ENCODE peak calls at places on chromosomes 3 and 15, in seven cellular contexts. S is spleen; K is prostate gland; Q is body of pancreas; F is tibial nerve; D is cardiac muscle cell; W is CD4-positive, alpha-beta T cell. B is an unnamed sample. For H3K27me3, the result is how much of the 10 kb centered on the place peaks cover.

GRCh38 chr15:94066811-94067210 is 164.6 kb upstream of the MCTP2 start:
- DNase-seq in S (no peak), K (no peak), Q (no peak), F (no peak), D (no peak), W (no peak), B (no peak)

GRCh38 chr3:141625506-141625905 is 112.6 kb upstream of the RNF7 start:
- DNase-seq in S (no peak), K (no peak), Q (no peak), F (no peak), D (no peak), W (no peak), B (no peak)

GRCh38 chr3:195129644-195130492 is 141.1 kb downstream of the XXYLT1 start:
- DNase-seq in S (no peak), K (no peak), Q (no peak), F (no peak), D (no peak), W (no peak), B (no peak)

GRCh38 chr15:66830358-66830757 is 128.3 kb downstream of the SMAD6 start:
- DNase-seq in S (no peak), K (no peak), Q (no peak), F (no peak), D (peak), W (no peak), B (no peak)

GRCh38 chr3:8621141-8621540 is 23.5 kb downstream of the SSUH2 start:
- DNase-seq in S (no peak), K (no peak), Q (no peak), F (no peak), D (no peak), W (no peak), B (no peak)

GRCh38 chr3:169627789-169628188 is 35.7 kb downstream of the MECOM start:
- DNase-seq in S (no peak), K (no peak), Q (peak), F (no peak), D (no peak), W (no peak), B (no peak)

GRCh38 chr3:72821170-72821781 is 27.0 kb downstream of the SHQ1 start:
- DNase-seq in S (no peak), K (peak), Q (no peak), F (no peak), D (no peak), W (no peak), B (no peak)

GRCh38 chr15:67101981-67102929 is 36.9 kb downstream of the SMAD3 start:
- DNase-seq in S (peak), K (no peak), Q (no peak), F (no peak), D (no peak), W (peak), B (no peak)

GRCh38 chr3:169662215-169663070 is 1.1 kb downstream of the MECOM start:
- DNase-seq in S (peak), K (peak), Q (peak), F (no peak), D (peak), W (no peak), B (peak)

GRCh38 chr3:178194547-178194946 is 341.7 kb upstream of the KCNMB2 start:
- DNase-seq in S (no peak), K (no peak), Q (no peak), F (no peak), D (no peak), W (no peak), B (no peak)

GRCh38 chr3:184682671-184683070 is 29.2 kb downstream of the MAGEF1 start:
- DNase-seq in S (peak), K (no peak), Q (no peak), F (no peak), D (no peak), W (no peak), B (no peak)

GRCh38 chr3:194182130-194182529 is 46.2 kb downstream of the HES1 start:
- DNase-seq in S (no peak), K (no peak), Q (no peak), F (no peak), D (no peak), W (no peak), B (no peak)

GRCh38 chr3:168671091-168671490 is 575.4 kb upstream of the GOLIM4 start:
- DNase-seq in S (no peak), K (peak), Q (no peak), F (no peak), D (no peak), W (no peak), B (no peak)

GRCh38 chr15:68315495-68316007 is 38.0 kb downstream of the FEM1B start:
- DNase-seq in S (peak), K (no peak), Q (no peak), F (no peak), D (no peak), W (no peak), B (no peak)

GRCh38 chr3:36969540-36970432 is 23.1 kb downstream of the EPM2AIP1 start:
- DNase-seq in S (no peak), K (peak), Q (no peak), F (no peak), D (peak), W (peak), B (peak)

GRCh38 chr3:114506622-114507300 is 212.9 kb downstream of the TIGIT start:
- DNase-seq in S (no peak), K (no peak), Q (no peak), F (no peak), D (no peak), W (no peak), B (no peak)

GRCh38 chr3:180275176-180275575 is 238.4 kb upstream of the PEX5L start:
- DNase-seq in S (no peak), K (no peak), Q (no peak), F (no peak), D (no peak), W (no peak), B (no peak)

GRCh38 chr3:195921334-195921771 is 13.0 kb upstream of the TNK2 start:
- DNase-seq in S (peak), K (no peak), Q (no peak), F (no peak), D (no peak), W (no peak), B (no peak)

GRCh38 chr3:98500019-98500418 is 2.5 kb downstream of the OR5K2 start:
- DNase-seq in S (no peak), K (no peak), Q (no peak), F (no peak), D (no peak), W (no peak), B (no peak)

GRCh38 chr3:99825239-99825638 is 7.6 kb downstream of the CMSS1 start:
- DNase-seq in S (no peak), K (no peak), Q (no peak), F (no peak), D (no peak), W (no peak), B (no peak)

GRCh38 chr3:188106898-188107684 is 46.9 kb upstream of the LPP start:
- DNase-seq in S (no peak), K (no peak), Q (no peak), F (no peak), D (no peak), W (no peak), B (no peak)

GRCh38 chr3:120350431-120350941 is 1.3 kb upstream of the LRRC58 start:
- DNase-seq in S (peak), K (no peak), Q (peak), F (peak), D (no peak), W (no peak), B (no peak)

GRCh38 chr15:52797625-52798501 is 7.7 kb upstream of the ONECUT1 start:
- DNase-seq in S (no peak), K (no peak), Q (no peak), F (no peak), D (no peak), W (no peak), B (no peak)

GRCh38 chr15:78804391-78804792 is 6.9 kb downstream of the ADAMTS7 start:
- DNase-seq in S (no peak), K (no peak), Q (no peak), F (no peak), D (no peak), W (no peak), B (no peak)

GRCh38 chr3:81086348-81086747 is 675.1 kb downstream of the GBE1 start:
- DNase-seq in S (no peak), K (no peak), Q (no peak), F (no peak), D (no peak), W (no peak), B (no peak)

GRCh38 chr3:41482134-41482533 is 282.8 kb downstream of the CTNNB1 start:
- DNase-seq in S (no peak), K (no peak), Q (no peak), F (no peak), D (no peak), W (no peak), B (no peak)

GRCh38 chr15:72934006-72934405 is 118.3 kb upstream of the NEO1 start:
- DNase-seq in S (no peak), K (no peak), Q (no peak), F (no peak), D (no peak), W (no peak), B (no peak)

GRCh38 chr3:125128861-125129501 is 73.2 kb upstream of the HEG1 start:
- DNase-seq in S (no peak), K (no peak), Q (no peak), F (no peak), D (no peak), W (no peak), B (no peak)

GRCh38 chr3:44048196-44048924 is 193.3 kb upstream of the TOPAZ1 start:
- DNase-seq in S (no peak), K (no peak), Q (no peak), F (no peak), D (no peak), W (no peak), B (no peak)

GRCh38 chr15:45594835-45595530 is 7.8 kb downstream of the BLOC1S6 start:
- DNase-seq in S (no peak), K (no peak), Q (no peak), F (no peak), D (no peak), W (no peak), B (no peak)

GRCh38 chr3:55203006-55203405 is 275.1 kb upstream of the LRTM1 start:
- DNase-seq in S (no peak), K (no peak), Q (no peak), F (no peak), D (no peak), W (no peak), B (no peak)

GRCh38 chr3:149632225-149632624 is 25.6 kb downstream of the WWTR1 start:
- DNase-seq in S (no peak), K (no peak), Q (no peak), F (no peak), D (no peak), W (no peak), B (no peak)

GRCh38 chr3:150251654-150252053 is 156.4 kb upstream of the TSC22D2 start:
- DNase-seq in S (no peak), K (no peak), Q (no peak), F (no peak), D (no peak), W (no peak), B (no peak)

GRCh38 chr3:139538733-139539132 is 809 bp downstream of the RBP1 start:
- DNase-seq in S (no peak), K (no peak), Q (peak), F (no peak), D (peak), W (no peak), B (no peak)

GRCh38 chr15:63042879-63043340 is 363 bp downstream of the TPM1 start:
- DNase-seq in S (peak), K (no peak), Q (no peak), F (no peak), D (no peak), W (no peak), B (no peak)

DNA sequence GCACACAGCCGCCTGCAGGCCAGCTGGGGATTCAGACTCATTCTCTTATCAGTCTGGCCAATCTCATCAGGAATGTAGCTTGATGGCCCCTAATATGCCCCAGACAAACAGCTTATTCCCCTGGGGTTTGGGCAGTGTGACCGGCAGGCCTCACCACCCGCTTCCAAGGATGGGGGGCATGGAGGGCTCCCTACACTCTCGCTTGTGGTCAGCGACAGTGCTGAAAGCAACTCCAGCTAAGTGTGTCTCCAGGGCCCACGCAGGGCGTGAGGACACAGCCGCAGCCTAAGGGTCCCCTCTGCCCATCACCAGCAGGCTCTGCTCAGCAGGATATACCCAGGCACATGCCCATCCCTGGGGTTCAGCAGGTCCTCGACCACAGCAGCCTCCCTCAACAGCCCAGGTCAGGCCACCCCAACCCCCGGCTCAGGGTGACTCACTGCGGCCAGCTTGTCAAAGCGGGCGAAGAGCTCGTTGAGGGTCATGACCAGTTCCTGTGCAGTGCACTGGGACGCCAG is 116.7 kb downstream of the ADCY5 start:
- DNase-seq in S (peak), K (no peak), Q (peak), F (no peak), D (no peak), W (no peak), B (no peak)
- H3K27me3 ChIP-seq in S (under half), K (under half), Q (under half), F (under half), D (under half), W (under half), B (under half)

GRCh38 chr3:134630506-134630905 is 20.3 kb downstream of the KY start:
- DNase-seq in S (no peak), K (no peak), Q (no peak), F (no peak), D (no peak), W (no peak), B (peak)
- TF ChIP-seq CTCF in S (no peak), K (no peak), Q (no peak), F (no peak), D (peak), W (no peak), B (peak)

GRCh38 chr15:99110581-99111320 is 5.9 kb downstream of the SYNM start:
- DNase-seq in S (no peak), K (no peak), Q (no peak), F (no peak), D (no peak), W (no peak), B (no peak)
- H3K27ac ChIP-seq in S (no peak), K (peak), Q (no peak), F (no peak), D (no peak), W (no peak), B (no peak)

GRCh38 chr15:92502930-92503329 is 109.2 kb downstream of the ST8SIA2 start:
- DNase-seq in S (no peak), K (no peak), Q (no peak), F (no peak), D (no peak), W (no peak), B (no peak)

GRCh38 chr15:92500023-92500630 is 106.4 kb downstream of the ST8SIA2 start:
- DNase-seq in S (no peak), K (no peak), Q (no peak), F (no peak), D (no peak), W (no peak), B (no peak)

GRCh38 chr15:92506506-92506905 is 112.8 kb downstream of the ST8SIA2 start:
- DNase-seq in S (no peak), K (no peak), Q (no peak), F (no peak), D (no peak), W (no peak), B (no peak)

GRCh38 chr15:92503889-92504288 is 110.2 kb downstream of the ST8SIA2 start:
- DNase-seq in S (no peak), K (no peak), Q (no peak), F (no peak), D (no peak), W (no peak), B (no peak)

DNA sequence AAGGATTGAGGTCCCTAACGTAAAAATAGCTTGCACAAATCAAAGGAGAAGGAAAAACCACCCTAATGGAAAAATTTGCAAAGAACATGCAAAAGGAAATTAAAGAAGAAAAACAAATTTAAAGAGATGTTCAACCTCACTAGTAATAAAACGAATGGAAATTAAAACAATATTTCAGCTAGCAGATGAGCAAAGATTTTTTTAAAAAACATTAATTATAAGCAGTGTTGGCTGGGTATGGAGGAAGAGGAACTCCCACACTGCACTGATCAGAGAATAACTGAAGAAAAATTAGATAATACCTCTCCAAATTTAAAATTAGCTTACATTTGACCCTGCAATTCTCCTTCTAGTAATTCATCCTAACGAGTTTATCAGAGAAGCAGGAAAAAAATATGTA is 109.8 kb downstream of the ST8SIA2 start:
- DNase-seq in S (no peak), K (no peak), Q (no peak), F (no peak), D (no peak), W (no peak), B (no peak)
- H3K27me3 ChIP-seq in S (under half), K (under half), Q (under half), F (under half), D (under half), W (under half), B (under half)

GRCh38 chr15:77543159-77543882 is 89.4 kb downstream of the LINGO1 start:
- DNase-seq in S (peak), K (peak), Q (peak), F (peak), D (peak), W (peak), B (peak)
- TF ChIP-seq CTCF in S (peak), K (peak), Q (peak), F (peak), D (peak), W (peak), B (peak)

GRCh38 chr15:77784361-77785292 is 151.9 kb upstream of the LINGO1 start:
- DNase-seq in S (no peak), K (no peak), Q (no peak), F (no peak), D (no peak), W (no peak), B (no peak)
- H3K27ac ChIP-seq in S (no peak), K (no peak), Q (no peak), F (no peak), D (no peak), W (no peak), B (no peak)

GRCh38 chr15:41492597-41493204 is 973 bp upstream of the ITPKA start:
- DNase-seq in S (no peak), K (no peak), Q (no peak), F (no peak), D (no peak), W (no peak), B (peak)
- H3K27me3 ChIP-seq in S (under half), K (under half), Q (under half), F (under half), D (half or more), W (under half), B (under half)

GRCh38 chr3:40240921-40241320 is 68.6 kb upstream of the EIF1B start:
- DNase-seq in S (no peak), K (no peak), Q (no peak), F (no peak), D (no peak), W (no peak), B (no peak)
- TF ChIP-seq CTCF in S (no peak), K (no peak), Q (no peak), F (no peak), D (no peak), W (no peak), B (peak)